ENCODE peak calls at places on chromosomes 12 and 14, in ten cellular contexts. G is neural progenitor cell, I is GM23338, Z is heart right ventricle, K is left lung, E is body of pancreas, X is Peyer's patch, H is lower lobe of right lung, Y is osteoblast, J is right atrium auricular region. U is an unnamed sample.

GRCh38 chr12:76680940-76681339 is 83.0 kb upstream of the ZDHHC17 start:
- DNase-seq in J (no peak), I (no peak), Y (peak; percentile 93), K (no peak), E (no peak), X (no peak), H (no peak), Z (no peak), G (no peak), U (no peak)

GRCh38 chr14:54175298-54175942 is 218.8 kb upstream of the BMP4 start:
- DNase-seq in J (peak; percentile 67), Z (peak; percentile 78), K (no peak), E (peak; percentile 75), G (peak; percentile 83), X (peak; percentile 43), H (no peak), Y (no peak), I (peak; percentile 93), U (peak; percentile 67)

GRCh38 chr12:82425241-82425640 is 66.9 kb downstream of the METTL25 start:
- DNase-seq in J (no peak), Y (no peak), Z (no peak), E (no peak), X (no peak), G (no peak), H (no peak), I (no peak), K (no peak), U (no peak)

GRCh38 chr12:106342397-106343212 is 14.9 kb upstream of the POLR3B start:
- DNase-seq in K (peak; percentile 77), G (no peak), X (no peak), I (no peak), Z (peak; percentile 79), H (peak; percentile 65), E (peak; percentile 64), J (peak; percentile 92), Y (peak; percentile 69), U (peak; percentile 92)

GRCh38 chr12:96985515-96986362 is 78.7 kb downstream of the NEDD1 start:
- DNase-seq in E (peak; percentile 45), Z (no peak), I (peak; percentile 74), J (no peak), Y (peak; percentile 79), X (no peak), H (peak; percentile 51), G (peak; percentile 66), K (no peak), U (no peak)

GRCh38 chr14:94451091-94451751 is 1.4 kb downstream of the SERPINA11 start:
- DNase-seq in G (peak; percentile 30), X (no peak), J (peak; percentile 9), I (peak; percentile 66), Y (no peak), Z (no peak), E (no peak), K (no peak), H (no peak), U (no peak)

GRCh38 chr14:105385698-105386365 is 12.5 kb upstream of the TEX22 start:
- DNase-seq in H (no peak), Z (no peak), G (no peak), X (no peak), J (no peak), I (no peak), K (no peak), Y (peak; percentile 78), E (no peak), U (no peak)

GRCh38 chr12:62654558-62655241 is 188.1 kb downstream of the MON2 start:
- DNase-seq in J (no peak), X (no peak), I (no peak), G (no peak), K (no peak), H (no peak), Y (no peak), E (no peak), Z (no peak), U (no peak)

GRCh38 chr14:33578461-33579216 is 372.2 kb downstream of the EGLN3 start:
- DNase-seq in E (no peak), J (no peak), I (no peak), G (no peak), Z (no peak), X (no peak), Y (no peak), K (no peak), H (no peak), U (no peak)

GRCh38 chr14:72883963-72884362 is 9.9 kb downstream of the DPF3 start:
- DNase-seq in Z (no peak), Y (no peak), K (no peak), J (no peak), X (no peak), I (peak; percentile 28), G (no peak), H (no peak), E (no peak), U (no peak)

GRCh38 chr14:23351681-23352505 is 794 bp downstream of the SLC22A17 start:
- DNase-seq in J (no peak), X (no peak), G (peak; percentile 74), Z (no peak), K (no peak), Y (peak; percentile 85), E (peak; percentile 20), H (no peak), I (peak; percentile 67), U (no peak)

GRCh38 chr12:58920102-58920955 is at the start of gene LRIG3:
- DNase-seq in Y (peak; percentile 95), K (peak; percentile 89), G (peak; percentile 92), E (peak; percentile 94), J (peak; percentile 93), Z (peak; percentile 90), I (peak; percentile 89), X (peak; percentile 26), H (peak; percentile 89), U (peak; percentile 89)

GRCh38 chr12:100141998-100142850 is 450 bp downstream of the BLTP3B start:
- DNase-seq in J (no peak), Y (peak; percentile 74), K (peak; percentile 62), Z (peak; percentile 42), H (peak; percentile 67), E (peak; percentile 55), X (peak; percentile 36), G (peak; percentile 85), I (peak; percentile 72), U (peak; percentile 77)

GRCh38 chr12:125015680-125016310 is 22.4 kb downstream of the BRI3BP start:
- DNase-seq in X (no peak), Y (no peak), J (no peak), G (no peak), I (no peak), H (no peak), Z (no peak), K (no peak), E (no peak), U (no peak)

GRCh38 chr12:56590237-56590830 is 39.8 kb downstream of the BAZ2A start:
- DNase-seq in I (peak; percentile 67), Y (no peak), Z (no peak), J (no peak), H (no peak), K (no peak), G (peak; percentile 45), E (no peak), X (no peak), U (no peak)

GRCh38 chr12:6873094-6874006 is at the start of gene SPSB2:
- DNase-seq in X (peak; percentile 98), H (peak; percentile 100), I (peak; percentile 100), E (peak; percentile 99), J (peak; percentile 94), Y (peak; percentile 99), G (peak; percentile 100), K (peak; percentile 99), Z (peak; percentile 97), U (peak; percentile 99)
- TF ChIP-seq CTCF in X (peak; percentile 23), H (peak; percentile 11), I (no peak), E (no peak), J (no peak), Y (no peak), G (no peak), K (no peak), Z (no peak), U (no peak)

GRCh38 chr12:102022286-102022685 is 39.5 kb downstream of the WASHC3 start:
- DNase-seq in G (no peak), E (no peak), X (no peak), K (no peak), J (no peak), Z (no peak), H (no peak), Y (no peak), I (no peak), U (no peak)
- H3K27me3 ChIP-seq in G (no peaks in the 10 kb centered on the region), E (no peaks in the 10 kb centered on the region), X (no peaks in the 10 kb centered on the region), K (no peaks in the 10 kb centered on the region), J (no peaks in the 10 kb centered on the region), Z (no peaks in the 10 kb centered on the region), H (no peaks in the 10 kb centered on the region), Y (no peaks in the 10 kb centered on the region), I (no peaks in the 10 kb centered on the region), U (no peaks in the 10 kb centered on the region)

GRCh38 chr12:131468206-131468605 is 242.7 kb upstream of the SFSWAP start:
- DNase-seq in J (no peak), Y (no peak), E (no peak), H (no peak), G (no peak), K (no peak), X (no peak), I (no peak), Z (no peak), U (no peak)

GRCh38 chr12:131473261-131473660 is 237.6 kb upstream of the SFSWAP start:
- DNase-seq in E (no peak), G (no peak), Z (no peak), K (no peak), Y (no peak), H (no peak), X (no peak), I (no peak), J (no peak), U (no peak)

GRCh38 chr12:131471946-131472732 is 238.8 kb upstream of the SFSWAP start:
- DNase-seq in Z (no peak), G (no peak), J (no peak), I (no peak), K (no peak), H (no peak), E (no peak), X (no peak), Y (no peak), U (no peak)

GRCh38 chr12:131473721-131474709 is 236.9 kb upstream of the SFSWAP start:
- DNase-seq in J (no peak), Y (no peak), X (no peak), Z (no peak), K (no peak), G (no peak), E (no peak), I (peak; percentile 49), H (no peak), U (no peak)

GRCh38 chr12:131471271-131471905 is 239.5 kb upstream of the SFSWAP start:
- DNase-seq in I (no peak), E (no peak), Y (no peak), K (no peak), Z (no peak), G (peak; percentile 32), X (no peak), J (no peak), H (no peak), U (no peak)
- TF ChIP-seq CTCF in I (no peak), E (no peak), Y (no peak), K (no peak), Z (no peak), G (no peak), X (no peak), J (no peak), H (no peak), U (no peak)

DNA sequence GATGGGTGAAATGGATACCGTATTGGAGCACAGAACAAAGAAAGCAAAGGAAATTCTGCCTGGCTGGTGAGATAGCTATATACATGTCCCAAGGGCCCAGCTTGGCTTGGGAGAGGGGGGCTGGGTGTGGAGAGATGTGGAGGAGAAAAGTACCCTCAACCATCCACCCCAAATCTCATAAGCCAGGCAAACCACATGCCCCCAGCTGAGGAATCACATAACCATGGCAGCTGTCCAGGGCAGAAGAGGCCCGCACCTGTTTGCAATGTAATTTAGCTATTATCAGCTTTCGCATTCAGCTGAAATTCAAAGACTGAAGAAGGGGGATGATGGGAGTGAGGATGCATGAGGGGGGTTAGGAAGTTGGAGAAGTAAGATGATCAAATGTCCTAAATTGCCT is 196.1 kb downstream of the TBX5 start:
- DNase-seq in Y (no peak), E (no peak), G (no peak), Z (no peak), J (no peak), K (no peak), X (no peak), I (no peak), H (no peak), U (no peak)
- H3K27me3 ChIP-seq in Y (no peaks in the 10 kb centered on the region), E (no peaks in the 10 kb centered on the region), G (no peaks in the 10 kb centered on the region), Z (no peaks in the 10 kb centered on the region), J (no peaks in the 10 kb centered on the region), K (peaks cover 2% of the 10 kb centered on the region), X (no peaks in the 10 kb centered on the region), I (no peaks in the 10 kb centered on the region), H (no peaks in the 10 kb centered on the region), U (peaks cover 15% of the 10 kb centered on the region)